ENCODE peak calls at places on chromosomes 6 and 20, in six cellular contexts. C, M, W, B, D and G are unnamed samples.

GRCh38 chr6:118187568-118188164 is 280.6 kb downstream of the SLC35F1 start:
- DNase-seq in C (no peak), M (no peak), W (no peak), B (no peak), D (no peak), G (no peak)

GRCh38 chr6:110815260-110816109 is at the start of gene CDK19:
- DNase-seq in C (peak; percentile 88), M (peak; percentile 98), W (peak; percentile 98), B (peak; percentile 99), D (peak; percentile 100), G (peak; percentile 99)

GRCh38 chr6:119197271-119197670 is 118.8 kb upstream of the FAM184A start:
- DNase-seq in C (no peak), M (no peak), W (no peak), B (no peak), D (no peak), G (no peak)

GRCh38 chr20:44422083-44422482 is 53.6 kb upstream of the TTPAL start:
- DNase-seq in C (no peak), M (peak; percentile 48), W (no peak), B (peak; percentile 89), D (peak; percentile 76), G (no peak)

GRCh38 chr20:2289475-2289874 is 6.3 kb upstream of the TGM3 start:
- DNase-seq in C (no peak), M (no peak), W (no peak), B (no peak), D (no peak), G (no peak)

GRCh38 chr6:191487-192312 is 100.6 kb upstream of the DUSP22 start:
- DNase-seq in C (no peak), M (no peak), W (no peak), B (no peak), D (no peak), G (no peak)

GRCh38 chr6:5411414-5411813 is 150.1 kb downstream of the FARS2 start:
- DNase-seq in C (no peak), M (no peak), W (no peak), B (no peak), D (no peak), G (no peak)

GRCh38 chr20:4216866-4217265 is 201.5 kb upstream of the RNF24 start:
- DNase-seq in C (no peak), M (no peak), W (no peak), B (no peak), D (no peak), G (no peak)

GRCh38 chr20:6994452-6994851 is 227.0 kb downstream of the BMP2 start:
- DNase-seq in C (no peak), M (no peak), W (no peak), B (peak; percentile 98), D (no peak), G (no peak)

GRCh38 chr6:109718991-109719390 is 27.9 kb downstream of the FIG4 start:
- DNase-seq in C (no peak), M (peak; percentile 34), W (no peak), B (peak; percentile 54), D (peak; percentile 24), G (no peak)

GRCh38 chr6:119043783-119044182 is 34.7 kb downstream of the FAM184A start:
- DNase-seq in C (no peak), M (no peak), W (no peak), B (no peak), D (no peak), G (no peak)